ENCODE peak calls at places on chromosomes 5 and 9, in six cellular contexts. M is CD4-positive, alpha-beta T cell; G is NCI-H748 treated with DMSO at 0.1 percent for 48 hours; F is left cardiac atrium; Y is NCI-H460; C is pulmonary artery endothelial cell. A is an unnamed sample.

GRCh38 chr9:115157245-115157674 is 39.3 kb upstream of the TNC start:
- DNase-seq in M (no peak), G (no peak), F (no peak), Y (no peak), C (no peak), A (no peak)

GRCh38 chr9:126880226-126880946 is 19.9 kb downstream of the ZBTB34 start:
- DNase-seq in M (no peak), G (no peak), F (no peak), Y (no peak), C (no peak), A (no peak)

GRCh38 chr5:176664886-176665285 is 17.6 kb downstream of the TSPAN17 start:
- DNase-seq in M (no peak), G (no peak), F (peak; percentile 18), Y (no peak), C (no peak), A (no peak)

GRCh38 chr9:87635656-87636501 is 90.0 kb upstream of the CTSL start:
- DNase-seq in M (no peak), G (no peak), F (no peak), Y (no peak), C (no peak), A (no peak)

GRCh38 chr9:4887556-4887955 is 94.8 kb downstream of the RCL1 start:
- DNase-seq in M (no peak), G (no peak), F (peak; percentile 39), Y (no peak), C (no peak), A (no peak)

GRCh38 chr5:33310471-33310870 is 130.3 kb upstream of the TARS1 start:
- DNase-seq in M (no peak), G (no peak), F (no peak), Y (no peak), C (no peak), A (no peak)

GRCh38 chr5:146344155-146345118 is 5.8 kb downstream of the POU4F3 start:
- DNase-seq in M (no peak), G (no peak), F (no peak), Y (no peak), C (no peak), A (no peak)

GRCh38 chr9:4955836-4956235 is 29.2 kb upstream of the JAK2 start:
- DNase-seq in M (no peak), G (no peak), F (no peak), Y (no peak), C (no peak), A (no peak)

GRCh38 chr9:69411931-69412740 is 87.1 kb downstream of the ENTREP1 start:
- DNase-seq in M (no peak), G (no peak), F (no peak), Y (no peak), C (no peak), A (peak; percentile 34)

A was measured in ureter.